ENCODE peak calls at places on chromosomes 1 and 21, in nine cellular contexts. One of them, this sample, is unnamed.

GRCh38 chr1:220791287-220791686 is 4.6 kb downstream of the MTARC1 start:
- DNase-seq in AG08395: no peak
- DNase-seq in GM13977: no peak
- DNase-seq in activated T-helper 1 cell treated with anti-CD3 and anti-CD28 coated beads, Interleukin-2, amount 50 U/mL, for 16 hours: no peak
- DNase-seq in GM12892: no peak
- DNase-seq in activated CD4-positive, CD25-positive, alpha-beta regulatory T cell: no peak
- DNase-seq in activated naive CD4-positive, alpha-beta T cell: no peak
- DNase-seq in Peyer's patch: no peak
- DNase-seq in stimulated activated CD8-positive, alpha-beta memory T cell treated with anti-CD3 and anti-CD28 coated beads, Interleukin-4, amount 100 ng/mL, for 4 hours: no peak
- DNase-seq in this sample: no peak

GRCh38 chr1:221775206-221775605 is 33.3 kb upstream of the DUSP10 start:
- DNase-seq in AG08395: no peak
- DNase-seq in GM13977: no peak
- DNase-seq in activated T-helper 1 cell treated with anti-CD3 and anti-CD28 coated beads, Interleukin-2, amount 50 U/mL, for 16 hours: no peak
- DNase-seq in GM12892: no peak
- DNase-seq in activated CD4-positive, CD25-positive, alpha-beta regulatory T cell: no peak
- DNase-seq in activated naive CD4-positive, alpha-beta T cell: no peak
- DNase-seq in Peyer's patch: no peak
- DNase-seq in stimulated activated CD8-positive, alpha-beta memory T cell treated with anti-CD3 and anti-CD28 coated beads, Interleukin-4, amount 100 ng/mL, for 4 hours: no peak
- DNase-seq in this sample: no peak

GRCh38 chr1:118335372-118335771 is 150.3 kb upstream of the SPAG17 start:
- DNase-seq in AG08395: peak; percentile 74
- DNase-seq in GM13977: peak; percentile 26
- DNase-seq in activated T-helper 1 cell treated with anti-CD3 and anti-CD28 coated beads, Interleukin-2, amount 50 U/mL, for 16 hours: no peak
- DNase-seq in GM12892: peak; percentile 4
- DNase-seq in activated CD4-positive, CD25-positive, alpha-beta regulatory T cell: no peak
- DNase-seq in activated naive CD4-positive, alpha-beta T cell: no peak
- DNase-seq in Peyer's patch: no peak
- DNase-seq in stimulated activated CD8-positive, alpha-beta memory T cell treated with anti-CD3 and anti-CD28 coated beads, Interleukin-4, amount 100 ng/mL, for 4 hours: no peak
- DNase-seq in this sample: no peak

GRCh38 chr1:23646086-23646485 is 45.5 kb upstream of the RPL11 start:
- DNase-seq in AG08395: no peak
- DNase-seq in GM13977: no peak
- DNase-seq in activated T-helper 1 cell treated with anti-CD3 and anti-CD28 coated beads, Interleukin-2, amount 50 U/mL, for 16 hours: no peak
- DNase-seq in GM12892: no peak
- DNase-seq in activated CD4-positive, CD25-positive, alpha-beta regulatory T cell: no peak
- DNase-seq in activated naive CD4-positive, alpha-beta T cell: no peak
- DNase-seq in Peyer's patch: no peak
- DNase-seq in stimulated activated CD8-positive, alpha-beta memory T cell treated with anti-CD3 and anti-CD28 coated beads, Interleukin-4, amount 100 ng/mL, for 4 hours: no peak
- DNase-seq in this sample: no peak

GRCh38 chr1:79819140-79819539 is 812.6 kb upstream of the ADGRL4 start:
- DNase-seq in AG08395: no peak
- DNase-seq in GM13977: no peak
- DNase-seq in activated T-helper 1 cell treated with anti-CD3 and anti-CD28 coated beads, Interleukin-2, amount 50 U/mL, for 16 hours: no peak
- DNase-seq in GM12892: no peak
- DNase-seq in activated CD4-positive, CD25-positive, alpha-beta regulatory T cell: no peak
- DNase-seq in activated naive CD4-positive, alpha-beta T cell: no peak
- DNase-seq in Peyer's patch: no peak
- DNase-seq in stimulated activated CD8-positive, alpha-beta memory T cell treated with anti-CD3 and anti-CD28 coated beads, Interleukin-4, amount 100 ng/mL, for 4 hours: no peak
- DNase-seq in this sample: no peak

GRCh38 chr1:33137800-33138199 is 44.0 kb downstream of the TRIM62 start:
- DNase-seq in AG08395: no peak
- DNase-seq in GM13977: no peak
- DNase-seq in activated T-helper 1 cell treated with anti-CD3 and anti-CD28 coated beads, Interleukin-2, amount 50 U/mL, for 16 hours: no peak
- DNase-seq in GM12892: no peak
- DNase-seq in activated CD4-positive, CD25-positive, alpha-beta regulatory T cell: no peak
- DNase-seq in activated naive CD4-positive, alpha-beta T cell: peak; percentile 13
- DNase-seq in Peyer's patch: peak; percentile 56
- DNase-seq in stimulated activated CD8-positive, alpha-beta memory T cell treated with anti-CD3 and anti-CD28 coated beads, Interleukin-4, amount 100 ng/mL, for 4 hours: no peak
- DNase-seq in this sample: no peak

GRCh38 chr1:40392206-40392605 is 18.7 kb downstream of the SMAP2 start:
- DNase-seq in AG08395: peak; percentile 92
- DNase-seq in GM13977: no peak
- DNase-seq in activated T-helper 1 cell treated with anti-CD3 and anti-CD28 coated beads, Interleukin-2, amount 50 U/mL, for 16 hours: no peak
- DNase-seq in GM12892: no peak
- DNase-seq in activated CD4-positive, CD25-positive, alpha-beta regulatory T cell: no peak
- DNase-seq in activated naive CD4-positive, alpha-beta T cell: no peak
- DNase-seq in Peyer's patch: peak; percentile 75
- DNase-seq in stimulated activated CD8-positive, alpha-beta memory T cell treated with anti-CD3 and anti-CD28 coated beads, Interleukin-4, amount 100 ng/mL, for 4 hours: no peak
- DNase-seq in this sample: no peak

GRCh38 chr1:10179751-10180150 is 30.6 kb upstream of the KIF1B start:
- DNase-seq in AG08395: no peak
- DNase-seq in GM13977: no peak
- DNase-seq in activated T-helper 1 cell treated with anti-CD3 and anti-CD28 coated beads, Interleukin-2, amount 50 U/mL, for 16 hours: no peak
- DNase-seq in GM12892: no peak
- DNase-seq in activated CD4-positive, CD25-positive, alpha-beta regulatory T cell: no peak
- DNase-seq in activated naive CD4-positive, alpha-beta T cell: no peak
- DNase-seq in Peyer's patch: no peak
- DNase-seq in stimulated activated CD8-positive, alpha-beta memory T cell treated with anti-CD3 and anti-CD28 coated beads, Interleukin-4, amount 100 ng/mL, for 4 hours: no peak
- DNase-seq in this sample: no peak

GRCh38 chr1:29603622-29604021 is 367.3 kb downstream of the PTPRU start:
- DNase-seq in AG08395: no peak
- DNase-seq in GM13977: no peak
- DNase-seq in activated T-helper 1 cell treated with anti-CD3 and anti-CD28 coated beads, Interleukin-2, amount 50 U/mL, for 16 hours: no peak
- DNase-seq in GM12892: no peak
- DNase-seq in activated CD4-positive, CD25-positive, alpha-beta regulatory T cell: no peak
- DNase-seq in activated naive CD4-positive, alpha-beta T cell: no peak
- DNase-seq in Peyer's patch: no peak
- DNase-seq in stimulated activated CD8-positive, alpha-beta memory T cell treated with anti-CD3 and anti-CD28 coated beads, Interleukin-4, amount 100 ng/mL, for 4 hours: no peak
- DNase-seq in this sample: no peak

GRCh38 chr21:42855937-42856335 is 23.4 kb downstream of the WDR4 start:
- DNase-seq in AG08395: no peak
- DNase-seq in GM13977: no peak
- DNase-seq in activated T-helper 1 cell treated with anti-CD3 and anti-CD28 coated beads, Interleukin-2, amount 50 U/mL, for 16 hours: no peak
- DNase-seq in GM12892: no peak
- DNase-seq in activated CD4-positive, CD25-positive, alpha-beta regulatory T cell: no peak
- DNase-seq in activated naive CD4-positive, alpha-beta T cell: no peak
- DNase-seq in Peyer's patch: no peak
- DNase-seq in stimulated activated CD8-positive, alpha-beta memory T cell treated with anti-CD3 and anti-CD28 coated beads, Interleukin-4, amount 100 ng/mL, for 4 hours: no peak
- DNase-seq in this sample: no peak

GRCh38 chr1:180863158-180863775 is 49.4 kb upstream of the KIAA1614 start:
- DNase-seq in AG08395: peak; percentile 55
- DNase-seq in GM13977: no peak
- DNase-seq in activated T-helper 1 cell treated with anti-CD3 and anti-CD28 coated beads, Interleukin-2, amount 50 U/mL, for 16 hours: no peak
- DNase-seq in GM12892: no peak
- DNase-seq in activated CD4-positive, CD25-positive, alpha-beta regulatory T cell: no peak
- DNase-seq in activated naive CD4-positive, alpha-beta T cell: no peak
- DNase-seq in Peyer's patch: peak; percentile 64
- DNase-seq in stimulated activated CD8-positive, alpha-beta memory T cell treated with anti-CD3 and anti-CD28 coated beads, Interleukin-4, amount 100 ng/mL, for 4 hours: no peak
- DNase-seq in this sample: no peak

GRCh38 chr21:36164427-36164784 is 7.8 kb downstream of the DOP1B start:
- DNase-seq in AG08395: no peak
- DNase-seq in GM13977: no peak
- DNase-seq in activated T-helper 1 cell treated with anti-CD3 and anti-CD28 coated beads, Interleukin-2, amount 50 U/mL, for 16 hours: no peak
- DNase-seq in GM12892: no peak
- DNase-seq in activated CD4-positive, CD25-positive, alpha-beta regulatory T cell: no peak
- DNase-seq in activated naive CD4-positive, alpha-beta T cell: no peak
- DNase-seq in Peyer's patch: no peak
- DNase-seq in stimulated activated CD8-positive, alpha-beta memory T cell treated with anti-CD3 and anti-CD28 coated beads, Interleukin-4, amount 100 ng/mL, for 4 hours: no peak
- DNase-seq in this sample: no peak

GRCh38 chr21:42000908-42001307 is 9.3 kb downstream of the ZBTB21 start:
- DNase-seq in AG08395: no peak
- DNase-seq in GM13977: no peak
- DNase-seq in activated T-helper 1 cell treated with anti-CD3 and anti-CD28 coated beads, Interleukin-2, amount 50 U/mL, for 16 hours: no peak
- DNase-seq in GM12892: no peak
- DNase-seq in activated CD4-positive, CD25-positive, alpha-beta regulatory T cell: no peak
- DNase-seq in activated naive CD4-positive, alpha-beta T cell: no peak
- DNase-seq in Peyer's patch: no peak
- DNase-seq in stimulated activated CD8-positive, alpha-beta memory T cell treated with anti-CD3 and anti-CD28 coated beads, Interleukin-4, amount 100 ng/mL, for 4 hours: no peak
- DNase-seq in this sample: no peak

GRCh38 chr1:154328318-154329151 is 3.2 kb downstream of the ATP8B2 start:
- DNase-seq in AG08395: peak; percentile 86
- DNase-seq in GM13977: peak; percentile 87
- DNase-seq in activated T-helper 1 cell treated with anti-CD3 and anti-CD28 coated beads, Interleukin-2, amount 50 U/mL, for 16 hours: peak; percentile 80
- DNase-seq in GM12892: peak; percentile 81
- DNase-seq in activated CD4-positive, CD25-positive, alpha-beta regulatory T cell: peak; percentile 73
- DNase-seq in activated naive CD4-positive, alpha-beta T cell: peak; percentile 83
- DNase-seq in Peyer's patch: peak; percentile 94
- DNase-seq in stimulated activated CD8-positive, alpha-beta memory T cell treated with anti-CD3 and anti-CD28 coated beads, Interleukin-4, amount 100 ng/mL, for 4 hours: peak; percentile 87
- DNase-seq in this sample: peak; percentile 92

GRCh38 chr1:7339953-7340352 is 431.1 kb upstream of the VAMP3 start:
- DNase-seq in AG08395: no peak
- DNase-seq in GM13977: no peak
- DNase-seq in activated T-helper 1 cell treated with anti-CD3 and anti-CD28 coated beads, Interleukin-2, amount 50 U/mL, for 16 hours: no peak
- DNase-seq in GM12892: no peak
- DNase-seq in activated CD4-positive, CD25-positive, alpha-beta regulatory T cell: no peak
- DNase-seq in activated naive CD4-positive, alpha-beta T cell: no peak
- DNase-seq in Peyer's patch: no peak
- DNase-seq in stimulated activated CD8-positive, alpha-beta memory T cell treated with anti-CD3 and anti-CD28 coated beads, Interleukin-4, amount 100 ng/mL, for 4 hours: no peak
- DNase-seq in this sample: no peak